ENCODE peak calls at places on chromosomes 3 and 15, in four cellular contexts. T is HepG2, P is K562, R is GM12878. Z is an unnamed sample.

GRCh38 chr3:177320765-177321247 is 123.5 kb upstream of the TBL1XR1 start:
- DNase-seq in P (no peak), R (no peak), T (no peak), Z (no peak)

GRCh38 chr3:23389089-23389488 is 186.0 kb downstream of the UBE2E2 start:
- DNase-seq in T (no peak), P (no peak), R (no peak), Z (no peak)

GRCh38 chr3:197694251-197694650 is 42.5 kb downstream of the RUBCN start:
- DNase-seq in T (no peak), R (no peak), P (no peak), Z (no peak)

GRCh38 chr3:146050700-146051099 is 110.3 kb downstream of the PLOD2 start:
- DNase-seq in P (no peak), R (no peak), T (no peak), Z (no peak)

GRCh38 chr3:53801319-53801718 is 44.9 kb downstream of the CHDH start:
- DNase-seq in T (no peak), R (no peak), P (no peak), Z (no peak)

GRCh38 chr15:71596672-71597071 is 213.7 kb upstream of the NR2E3 start:
- DNase-seq in P (no peak), T (no peak), R (no peak), Z (no peak)

GRCh38 chr15:66912441-66912840 is 153.0 kb upstream of the SMAD3 start:
- DNase-seq in T (no peak), R (no peak), P (no peak), Z (no peak)

GRCh38 chr3:191094057-191094456 is 105.0 kb upstream of the OSTN start:
- DNase-seq in R (no peak), T (no peak), P (no peak), Z (no peak)

GRCh38 chr3:129343643-129344360 is 65.1 kb downstream of the HMCES start:
- DNase-seq in T (no peak), R (no peak), P (peak; percentile 65), Z (no peak)

GRCh38 chr3:9183011-9183410 is 66.4 kb downstream of the SRGAP3 start:
- DNase-seq in T (no peak), R (no peak), P (no peak), Z (no peak)

GRCh38 chr15:45710657-45711056 is 75.8 kb downstream of the SQOR start:
- DNase-seq in R (no peak), T (no peak), P (no peak), Z (no peak)

GRCh38 chr15:64536244-64536836 is 76.0 kb downstream of the ZNF609 start:
- DNase-seq in T (peak; percentile 85), P (no peak), R (no peak), Z (no peak)

GRCh38 chr3:113695426-113695817 is 1.0 kb downstream of the USF3 start:
- DNase-seq in R (no peak), T (peak; percentile 44), P (no peak), Z (no peak)

GRCh38 chr15:23588268-23588667 is 22.8 kb downstream of the MKRN3 start:
- DNase-seq in P (no peak), T (no peak), R (no peak), Z (no peak)

GRCh38 chr15:39756806-39757522 is 25.7 kb downstream of the FSIP1 start:
- DNase-seq in R (no peak), P (peak; percentile 23), T (peak; percentile 43), Z (no peak)

GRCh38 chr3:120364821-120365220 is 15.7 kb upstream of the LRRC58 start:
- DNase-seq in P (no peak), R (no peak), T (no peak), Z (no peak)

GRCh38 chr3:61925721-61926120 is 364.4 kb downstream of the PTPRG start:
- DNase-seq in R (no peak), P (no peak), T (no peak), Z (no peak)

GRCh38 chr15:70410371-70410975 is 312.8 kb upstream of the TLE3 start:
- DNase-seq in R (no peak), T (no peak), P (no peak), Z (no peak)

GRCh38 chr15:65767895-65768294 is 24.2 kb downstream of the DENND4A start:
- DNase-seq in R (no peak), P (no peak), T (no peak), Z (no peak)

GRCh38 chr15:65837301-65838283 is 31.7 kb upstream of the RAB11A start:
- DNase-seq in R (no peak), P (no peak), T (no peak), Z (no peak)

GRCh38 chr15:70643783-70644125 is 119.6 kb downstream of the UACA start:
- DNase-seq in P (no peak), R (no peak), T (peak; percentile 66), Z (no peak)

GRCh38 chr3:60856299-60857046 is 394.8 kb downstream of the FHIT start:
- DNase-seq in T (no peak), R (no peak), P (no peak), Z (no peak)

GRCh38 chr15:92930061-92930460 is 29.9 kb downstream of the CHD2 start:
- DNase-seq in R (no peak), T (no peak), P (no peak), Z (no peak)

GRCh38 chr3:41933154-41933676 is 28.7 kb downstream of the ULK4 start:
- DNase-seq in P (no peak), R (no peak), T (no peak), Z (no peak)

GRCh38 chr3:112751564-112751963 is 95.1 kb downstream of the CD200R1L start:
- DNase-seq in P (no peak), R (no peak), T (no peak), Z (no peak)

GRCh38 chr3:72311425-72311824 is 526.5 kb upstream of the PROK2 start:
- DNase-seq in P (no peak), R (no peak), T (no peak), Z (no peak)

GRCh38 chr15:79849789-79850188 is 47.0 kb downstream of the MTHFS start:
- DNase-seq in R (no peak), T (peak; percentile 12), P (peak; percentile 41), Z (peak; percentile 30)

GRCh38 chr15:74822233-74822632 is 4.2 kb upstream of the CPLX3 start:
- DNase-seq in T (no peak), P (no peak), R (no peak), Z (no peak)

GRCh38 chr3:32474201-32474600 is 28.5 kb downstream of the CMTM6 start:
- DNase-seq in P (no peak), R (no peak), T (no peak), Z (no peak)

GRCh38 chr3:32469151-32469874 is 33.3 kb downstream of the CMTM6 start:
- DNase-seq in P (no peak), T (no peak), R (no peak), Z (no peak)

GRCh38 chr3:32467333-32468070 is 35.1 kb downstream of the CMTM6 start:
- DNase-seq in R (no peak), P (peak; percentile 94), T (no peak), Z (peak; percentile 91)

GRCh38 chr3:32472716-32473115 is 29.9 kb downstream of the CMTM6 start:
- DNase-seq in T (no peak), R (no peak), P (no peak), Z (no peak)

DNA sequence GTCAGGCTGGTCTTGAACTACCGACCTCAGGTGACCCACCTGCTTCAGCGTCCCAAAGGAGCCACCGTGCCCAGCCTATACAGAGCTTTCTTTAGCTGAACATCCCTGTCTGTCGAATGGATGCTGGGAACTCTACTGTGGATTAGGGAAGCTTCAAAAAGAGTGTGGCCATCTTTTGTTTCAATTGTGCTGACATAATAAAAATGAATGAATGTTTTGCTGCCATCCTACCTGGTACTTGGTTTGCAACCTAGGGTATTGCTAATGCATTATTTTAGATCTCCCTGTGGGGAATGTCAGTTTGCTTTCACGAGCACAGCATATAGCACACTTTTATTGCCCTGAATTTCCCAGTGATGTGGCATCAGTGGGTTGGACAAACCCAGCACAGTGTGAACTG is 32.3 kb downstream of the CMTM6 start:
- DNase-seq in P (no peak), R (no peak), T (no peak), Z (no peak)
- TF ChIP-seq NFIC in P (no peak), R (no peak), T (no peak), Z (no peak)

DNA sequence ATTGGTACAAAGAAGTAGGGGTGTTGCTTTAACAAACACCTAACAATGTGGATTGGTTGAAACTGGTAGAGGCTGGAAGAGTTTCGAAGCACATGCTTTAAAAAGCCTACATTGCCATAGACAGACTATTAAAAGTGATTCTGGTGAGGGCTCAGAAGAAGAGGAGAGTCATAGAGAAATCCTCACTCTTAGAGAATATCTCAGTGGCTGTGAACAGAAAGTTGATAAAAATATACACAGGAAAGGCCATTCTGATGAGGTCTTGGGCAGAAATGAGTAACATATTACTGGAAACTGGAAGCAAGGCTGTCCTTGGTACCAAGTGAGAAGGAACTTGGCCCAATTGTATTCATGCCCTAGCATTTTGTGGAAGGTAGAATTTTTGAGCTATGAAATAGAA is 173.7 kb upstream of the CRBN start:
- DNase-seq in T (no peak), R (no peak), P (no peak), Z (no peak)
- TF ChIP-seq TAF1 in T (no peak), R (no peak), P (no peak), Z (no peak)

GRCh38 chr3:184448321-184449160 is 68.7 kb downstream of the CHRD start:
- DNase-seq in P (no peak), R (no peak), T (no peak), Z (no peak)
- TF ChIP-seq NFIC in P (no peak), R (no peak), T (no peak), Z (peak; percentile 93)

GRCh38 chr3:15433531-15433930 is 6.1 kb downstream of the EAF1 start:
- DNase-seq in P (no peak), R (no peak), T (no peak), Z (no peak)

GRCh38 chr3:15436246-15436645 is 8.8 kb downstream of the EAF1 start:
- DNase-seq in T (no peak), P (no peak), R (no peak), Z (no peak)

GRCh38 chr3:15430624-15431023 is 3.2 kb downstream of the EAF1 start:
- DNase-seq in R (no peak), P (no peak), T (no peak), Z (no peak)

GRCh38 chr3:15431256-15431837 is 3.9 kb downstream of the EAF1 start:
- DNase-seq in P (no peak), T (no peak), R (no peak), Z (no peak)

GRCh38 chr3:15434756-15435155 is 7.4 kb downstream of the EAF1 start:
- DNase-seq in R (no peak), T (no peak), P (no peak), Z (no peak)
- TF ChIP-seq TAF1 in R (no peak), T (no peak), P (no peak), Z (no peak)

DNA sequence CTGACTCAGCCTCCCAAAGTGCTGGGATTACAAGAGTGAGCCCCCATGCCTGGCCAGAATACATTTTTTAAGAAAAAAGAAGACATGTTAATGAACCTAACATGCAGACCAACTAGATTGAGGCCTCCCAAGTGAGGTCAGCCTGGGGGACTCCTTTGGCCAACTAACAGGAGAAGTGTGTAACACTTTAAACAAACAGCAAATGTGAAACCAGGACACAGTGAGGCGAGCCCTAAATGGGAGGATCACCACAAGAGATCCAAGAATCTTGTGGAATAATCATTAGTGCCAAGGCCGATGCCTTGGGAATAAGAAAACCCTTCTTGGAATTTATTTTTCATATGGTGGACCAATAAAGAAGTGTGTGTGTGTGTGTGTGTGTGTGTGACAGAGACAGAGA is 73.9 kb downstream of the ATP10A start:
- DNase-seq in R (no peak), T (no peak), P (no peak), Z (no peak)
- TF ChIP-seq NFIC in R (no peak), T (no peak), P (no peak), Z (no peak)